ENCODE peak calls at places on chromosome 5, in six cellular contexts. One of them, this sample, is unnamed.

GRCh38 chr5:162654661-162655406 is 587.3 kb downstream of the GABRG2 start:
- DNase-seq in CD8-positive, alpha-beta memory T cell: no peak
- DNase-seq in GM10248: no peak
- DNase-seq in GM23248: no peak
- DNase-seq in MCF 10A: no peak
- DNase-seq in mesothelial cell of epicardium: no peak
- DNase-seq in this sample: no peak

GRCh38 chr5:67375606-67376005 is 179.0 kb upstream of the CD180 start:
- DNase-seq in GM10248: no peak
- DNase-seq in GM23248: no peak
- DNase-seq in mesothelial cell of epicardium: no peak
- DNase-seq in MCF 10A: no peak
- DNase-seq in CD8-positive, alpha-beta memory T cell: no peak
- DNase-seq in this sample: no peak

GRCh38 chr5:132566657-132567056 is 9.9 kb downstream of the RAD50 start:
- DNase-seq in GM23248: peak; percentile 3
- DNase-seq in mesothelial cell of epicardium: no peak
- DNase-seq in MCF 10A: no peak
- DNase-seq in CD8-positive, alpha-beta memory T cell: no peak
- DNase-seq in GM10248: no peak
- DNase-seq in this sample: no peak

GRCh38 chr5:9192286-9192685 is 353.6 kb downstream of the SEMA5A start:
- DNase-seq in MCF 10A: no peak
- DNase-seq in mesothelial cell of epicardium: no peak
- DNase-seq in GM10248: no peak
- DNase-seq in CD8-positive, alpha-beta memory T cell: no peak
- DNase-seq in GM23248: no peak
- DNase-seq in this sample: no peak

GRCh38 chr5:173163219-173163618 is 18.9 kb downstream of the BNIP1 start:
- DNase-seq in mesothelial cell of epicardium: no peak
- DNase-seq in CD8-positive, alpha-beta memory T cell: no peak
- DNase-seq in GM23248: no peak
- DNase-seq in GM10248: no peak
- DNase-seq in MCF 10A: no peak
- DNase-seq in this sample: no peak

GRCh38 chr5:103271570-103272289 is 13.2 kb downstream of the MACIR start:
- DNase-seq in CD8-positive, alpha-beta memory T cell: no peak
- DNase-seq in GM10248: no peak
- DNase-seq in MCF 10A: peak; percentile 50
- DNase-seq in GM23248: no peak
- DNase-seq in mesothelial cell of epicardium: no peak
- DNase-seq in this sample: no peak

GRCh38 chr5:167208911-167209310 is 1082.5 kb upstream of the WWC1 start:
- DNase-seq in CD8-positive, alpha-beta memory T cell: no peak
- DNase-seq in MCF 10A: peak; percentile 27
- DNase-seq in mesothelial cell of epicardium: no peak
- DNase-seq in GM10248: no peak
- DNase-seq in GM23248: no peak
- DNase-seq in this sample: no peak

GRCh38 chr5:155726267-155726666 is 600.7 kb upstream of the SGCD start:
- DNase-seq in mesothelial cell of epicardium: no peak
- DNase-seq in GM10248: no peak
- DNase-seq in GM23248: peak; percentile 53
- DNase-seq in CD8-positive, alpha-beta memory T cell: no peak
- DNase-seq in MCF 10A: peak; percentile 4
- DNase-seq in this sample: no peak

GRCh38 chr5:110734101-110734500 is 4.7 kb upstream of the SLC25A46 start:
- DNase-seq in mesothelial cell of epicardium: no peak
- DNase-seq in MCF 10A: no peak
- DNase-seq in CD8-positive, alpha-beta memory T cell: no peak
- DNase-seq in GM10248: no peak
- DNase-seq in GM23248: no peak
- DNase-seq in this sample: no peak

GRCh38 chr5:143334903-143335302 is 68.6 kb downstream of the NR3C1 start:
- DNase-seq in mesothelial cell of epicardium: no peak
- DNase-seq in MCF 10A: no peak
- DNase-seq in CD8-positive, alpha-beta memory T cell: no peak
- DNase-seq in GM23248: no peak
- DNase-seq in GM10248: no peak
- DNase-seq in this sample: no peak

GRCh38 chr5:176884571-176884890 is 14.6 kb downstream of the HK3 start:
- DNase-seq in GM10248: no peak
- DNase-seq in CD8-positive, alpha-beta memory T cell: no peak
- DNase-seq in MCF 10A: no peak
- DNase-seq in GM23248: no peak
- DNase-seq in mesothelial cell of epicardium: no peak
- DNase-seq in this sample: no peak

GRCh38 chr5:65198777-65199120 is 283.0 kb downstream of the ADAMTS6 start:
- DNase-seq in GM23248: peak; percentile 97
- DNase-seq in MCF 10A: peak; percentile 66
- DNase-seq in GM10248: no peak
- DNase-seq in CD8-positive, alpha-beta memory T cell: no peak
- DNase-seq in mesothelial cell of epicardium: no peak
- DNase-seq in this sample: peak; percentile 59

GRCh38 chr5:125326114-125326513 is 579.7 kb upstream of the ZNF608 start:
- DNase-seq in GM10248: no peak
- DNase-seq in MCF 10A: peak; percentile 81
- DNase-seq in mesothelial cell of epicardium: no peak
- DNase-seq in CD8-positive, alpha-beta memory T cell: no peak
- DNase-seq in GM23248: peak; percentile 77
- DNase-seq in this sample: peak; percentile 49

GRCh38 chr5:104186100-104186499 is 623.5 kb upstream of the NUDT12 start:
- DNase-seq in mesothelial cell of epicardium: no peak
- DNase-seq in GM23248: no peak
- DNase-seq in MCF 10A: peak; percentile 99
- DNase-seq in GM10248: no peak
- DNase-seq in CD8-positive, alpha-beta memory T cell: no peak
- DNase-seq in this sample: no peak

GRCh38 chr5:98770158-98770910 is 3.1 kb upstream of the RGMB start:
- DNase-seq in CD8-positive, alpha-beta memory T cell: peak; percentile 1
- DNase-seq in MCF 10A: peak; percentile 78
- DNase-seq in mesothelial cell of epicardium: no peak
- DNase-seq in GM23248: peak; percentile 66
- DNase-seq in GM10248: no peak
- DNase-seq in this sample: no peak

GRCh38 chr5:43523662-43524072 is 8.7 kb upstream of the C5orf34 start:
- DNase-seq in CD8-positive, alpha-beta memory T cell: no peak
- DNase-seq in MCF 10A: no peak
- DNase-seq in GM10248: no peak
- DNase-seq in mesothelial cell of epicardium: no peak
- DNase-seq in GM23248: peak; percentile 1
- DNase-seq in this sample: no peak

GRCh38 chr5:80871541-80871961 is 88.6 kb upstream of the RASGRF2 start:
- DNase-seq in mesothelial cell of epicardium: no peak
- DNase-seq in CD8-positive, alpha-beta memory T cell: no peak
- DNase-seq in MCF 10A: peak; percentile 55
- DNase-seq in GM23248: peak; percentile 26
- DNase-seq in GM10248: no peak
- DNase-seq in this sample: peak; percentile 11

GRCh38 chr5:71762826-71763225 is 43.8 kb downstream of the CARTPT start:
- DNase-seq in CD8-positive, alpha-beta memory T cell: no peak
- DNase-seq in MCF 10A: no peak
- DNase-seq in mesothelial cell of epicardium: no peak
- DNase-seq in GM23248: no peak
- DNase-seq in GM10248: no peak
- DNase-seq in this sample: no peak

GRCh38 chr5:171483453-171484177 is 64.2 kb downstream of the FGF18 start:
- DNase-seq in GM23248: peak; percentile 91
- DNase-seq in CD8-positive, alpha-beta memory T cell: no peak
- DNase-seq in mesothelial cell of epicardium: no peak
- DNase-seq in MCF 10A: no peak
- DNase-seq in GM10248: no peak
- DNase-seq in this sample: peak; percentile 51

GRCh38 chr5:370959-371810 is 49.7 kb downstream of the AHRR start:
- DNase-seq in mesothelial cell of epicardium: no peak
- DNase-seq in GM23248: peak; percentile 55
- DNase-seq in MCF 10A: no peak
- DNase-seq in CD8-positive, alpha-beta memory T cell: no peak
- DNase-seq in GM10248: no peak
- DNase-seq in this sample: no peak

GRCh38 chr5:99795026-99795425 is 740.1 kb upstream of the FAM174A start:
- DNase-seq in GM10248: no peak
- DNase-seq in mesothelial cell of epicardium: no peak
- DNase-seq in MCF 10A: no peak
- DNase-seq in GM23248: no peak
- DNase-seq in CD8-positive, alpha-beta memory T cell: no peak
- DNase-seq in this sample: no peak

GRCh38 chr5:137735531-137736284 is at the start of gene KLHL3:
- DNase-seq in mesothelial cell of epicardium: peak; percentile 40
- DNase-seq in CD8-positive, alpha-beta memory T cell: peak; percentile 2
- DNase-seq in GM23248: peak; percentile 77
- DNase-seq in GM10248: peak; percentile 58
- DNase-seq in MCF 10A: no peak
- DNase-seq in this sample: no peak

GRCh38 chr5:34511915-34512314 is 144.2 kb upstream of the RAI14 start:
- DNase-seq in mesothelial cell of epicardium: no peak
- DNase-seq in GM23248: no peak
- DNase-seq in CD8-positive, alpha-beta memory T cell: no peak
- DNase-seq in GM10248: no peak
- DNase-seq in MCF 10A: no peak
- DNase-seq in this sample: no peak

GRCh38 chr5:31021181-31021624 is 172.3 kb upstream of the CDH6 start:
- DNase-seq in GM23248: peak; percentile 60
- DNase-seq in GM10248: no peak
- DNase-seq in mesothelial cell of epicardium: no peak
- DNase-seq in CD8-positive, alpha-beta memory T cell: no peak
- DNase-seq in MCF 10A: no peak
- DNase-seq in this sample: no peak

GRCh38 chr5:34497031-34497808 is 158.9 kb upstream of the RAI14 start:
- DNase-seq in CD8-positive, alpha-beta memory T cell: no peak
- DNase-seq in mesothelial cell of epicardium: no peak
- DNase-seq in GM23248: peak; percentile 18
- DNase-seq in MCF 10A: no peak
- DNase-seq in GM10248: no peak
- DNase-seq in this sample: no peak

GRCh38 chr5:61570767-61571166 is 238.7 kb downstream of the ZSWIM6 start:
- DNase-seq in MCF 10A: no peak
- DNase-seq in mesothelial cell of epicardium: no peak
- DNase-seq in CD8-positive, alpha-beta memory T cell: no peak
- DNase-seq in GM23248: no peak
- DNase-seq in GM10248: no peak
- DNase-seq in this sample: no peak

GRCh38 chr5:140926903-140927573 is 939 bp downstream of the PCDHAC1 start:
- DNase-seq in GM23248: peak; percentile 37
- DNase-seq in MCF 10A: no peak
- DNase-seq in CD8-positive, alpha-beta memory T cell: no peak
- DNase-seq in GM10248: no peak
- DNase-seq in mesothelial cell of epicardium: peak; percentile 27
- DNase-seq in this sample: no peak

GRCh38 chr5:98314262-98314661 is 459.2 kb upstream of the RGMB start:
- DNase-seq in MCF 10A: peak; percentile 29
- DNase-seq in GM10248: no peak
- DNase-seq in CD8-positive, alpha-beta memory T cell: no peak
- DNase-seq in GM23248: peak; percentile 86
- DNase-seq in mesothelial cell of epicardium: no peak
- DNase-seq in this sample: no peak

GRCh38 chr5:92552206-92553160 is 1028.5 kb downstream of the NR2F1-AS1 start:
- DNase-seq in CD8-positive, alpha-beta memory T cell: no peak
- DNase-seq in GM23248: peak; percentile 96
- DNase-seq in mesothelial cell of epicardium: no peak
- DNase-seq in GM10248: no peak
- DNase-seq in MCF 10A: peak; percentile 93
- DNase-seq in this sample: peak; percentile 44

GRCh38 chr5:143606043-143606752 is 202.7 kb upstream of the NR3C1 start:
- DNase-seq in CD8-positive, alpha-beta memory T cell: no peak
- DNase-seq in MCF 10A: no peak
- DNase-seq in GM10248: peak; percentile 25
- DNase-seq in GM23248: peak; percentile 64
- DNase-seq in mesothelial cell of epicardium: no peak
- DNase-seq in this sample: no peak

GRCh38 chr5:168314735-168315411 is 23.4 kb downstream of the WWC1 start:
- DNase-seq in GM10248: no peak
- DNase-seq in GM23248: peak; percentile 94
- DNase-seq in MCF 10A: peak; percentile 95
- DNase-seq in CD8-positive, alpha-beta memory T cell: no peak
- DNase-seq in mesothelial cell of epicardium: no peak
- DNase-seq in this sample: peak; percentile 55

GRCh38 chr5:152883061-152883460 is 478.0 kb upstream of the NMUR2 start:
- DNase-seq in CD8-positive, alpha-beta memory T cell: no peak
- DNase-seq in MCF 10A: peak; percentile 16
- DNase-seq in GM10248: no peak
- DNase-seq in GM23248: no peak
- DNase-seq in mesothelial cell of epicardium: no peak
- DNase-seq in this sample: no peak

GRCh38 chr5:123423278-123424149 is at the start of gene CEP120:
- DNase-seq in CD8-positive, alpha-beta memory T cell: peak; percentile 94
- DNase-seq in MCF 10A: peak; percentile 100
- DNase-seq in mesothelial cell of epicardium: peak; percentile 95
- DNase-seq in GM23248: peak; percentile 100
- DNase-seq in GM10248: peak; percentile 96
- DNase-seq in this sample: peak; percentile 91

GRCh38 chr5:177232761-177233160 is 70.8 kb downstream of the RAB24 start:
- DNase-seq in CD8-positive, alpha-beta memory T cell: no peak
- DNase-seq in GM10248: no peak
- DNase-seq in GM23248: peak; percentile 87
- DNase-seq in MCF 10A: peak; percentile 27
- DNase-seq in mesothelial cell of epicardium: no peak
- DNase-seq in this sample: no peak

This sample was measured in T1000.